ENCODE peak calls at places on chromosome 5, in six cellular contexts. T, F, D, U, H and S are unnamed samples.

GRCh38 chr5:78506296-78507049 is 142.1 kb downstream of the LHFPL2 start:
- DNase-seq in T (no peak), F (no peak), D (no peak), U (no peak), H (no peak), S (no peak)

GRCh38 chr5:160348080-160348479 is 22.3 kb downstream of the C1QTNF2 start:
- DNase-seq in T (no peak), F (no peak), D (no peak), U (no peak), H (no peak), S (no peak)

GRCh38 chr5:88653471-88653870 is 229.5 kb downstream of the MEF2C start:
- DNase-seq in T (no peak), F (no peak), D (no peak), U (no peak), H (no peak), S (no peak)

GRCh38 chr5:102591650-102592049 is 92.8 kb upstream of the SLCO6A1 start:
- DNase-seq in T (no peak), F (no peak), D (no peak), U (no peak), H (no peak), S (peak)

GRCh38 chr5:9775339-9775738 is 145.2 kb upstream of the TAS2R1 start:
- DNase-seq in T (no peak), F (no peak), D (no peak), U (no peak), H (no peak), S (no peak)

GRCh38 chr5:54825005-54825404 is 160.4 kb downstream of the ESM1 start:
- DNase-seq in T (no peak), F (no peak), D (no peak), U (no peak), H (no peak), S (no peak)

GRCh38 chr5:87268126-87268969 is 665 bp downstream of the RASA1 start:
- DNase-seq in T (peak), F (no peak), D (peak), U (peak), H (peak), S (peak)

GRCh38 chr5:111748304-111748763 is 8.7 kb downstream of the NREP start:
- DNase-seq in T (no peak), F (no peak), D (no peak), U (no peak), H (no peak), S (no peak)

GRCh38 chr5:180598316-180598701 is 7.0 kb upstream of the SCGB3A1 start:
- DNase-seq in T (no peak), F (no peak), D (no peak), U (peak), H (no peak), S (peak)

GRCh38 chr5:122849746-122850145 is 4.3 kb downstream of the SNX24 start:
- DNase-seq in T (no peak), F (no peak), D (no peak), U (no peak), H (no peak), S (no peak)

GRCh38 chr5:93578813-93579560 is 2.0 kb downstream of the NR2F1-AS1 start:
- DNase-seq in T (peak), F (no peak), D (no peak), U (no peak), H (no peak), S (peak)

GRCh38 chr5:80961376-80962281 is 1.5 kb downstream of the RASGRF2 start:
- DNase-seq in T (no peak), F (no peak), D (no peak), U (no peak), H (peak), S (no peak)

GRCh38 chr5:135602882-135603721 is 24.3 kb upstream of the CXCL14 start:
- DNase-seq in T (no peak), F (no peak), D (no peak), U (no peak), H (no peak), S (no peak)

GRCh38 chr5:14364576-14365472 is 216.8 kb upstream of the OTULINL start:
- DNase-seq in T (peak), F (no peak), D (no peak), U (no peak), H (no peak), S (no peak)

GRCh38 chr5:154157483-154158378 is 32.8 kb upstream of the GALNT10 start:
- DNase-seq in T (no peak), F (no peak), D (no peak), U (no peak), H (no peak), S (no peak)